ENCODE peak calls at places on chromosomes 13 and 19, in six cellular contexts. A is IMR-90, I is type B pancreatic cell, X is Right ventricle myocardium superior, Q is NCI-H1930, G is uterus. M is an unnamed sample.

GRCh38 chr13:52085416-52085815 is 43.5 kb downstream of the NEK5 start:
- DNase-seq in A (peak; percentile 86), I (no peak), X (no peak), Q (no peak), G (no peak), M (no peak)

GRCh38 chr13:97359181-97360057 is 74.5 kb upstream of the RAP2A start:
- DNase-seq in A (peak; percentile 92), I (no peak), X (no peak), Q (peak; percentile 73), G (peak; percentile 42), M (peak; percentile 71)

GRCh38 chr13:44415815-44416214 is 42.2 kb downstream of the SERP2 start:
- DNase-seq in A (no peak), I (no peak), X (no peak), Q (no peak), G (no peak), M (no peak)

GRCh38 chr19:5627395-5627904 is 4.6 kb downstream of the SAFB start:
- DNase-seq in A (peak; percentile 72), I (no peak), X (peak; percentile 75), Q (no peak), G (no peak), M (peak; percentile 88)

GRCh38 chr19:42469311-42470239 is 26.8 kb upstream of the CXCL17 start:
- DNase-seq in A (no peak), I (no peak), X (no peak), Q (no peak), G (no peak), M (no peak)

GRCh38 chr13:66216723-66217122 is 1013.4 kb downstream of the PCDH9 start:
- DNase-seq in A (no peak), I (no peak), X (no peak), Q (no peak), G (no peak), M (no peak)

GRCh38 chr19:8611890-8612806 is 1.6 kb upstream of the ADAMTS10 start:
- DNase-seq in A (peak; percentile 66), I (no peak), X (peak; percentile 84), Q (no peak), G (peak; percentile 71), M (peak; percentile 73)

GRCh38 chr13:43368003-43368402 is 344.6 kb downstream of the DNAJC15 start:
- DNase-seq in A (peak; percentile 57), I (no peak), X (no peak), Q (no peak), G (no peak), M (no peak)

GRCh38 chr19:41309225-41310030 is 544 bp upstream of the CCDC97 start:
- DNase-seq in A (no peak), I (no peak), X (no peak), Q (no peak), G (no peak), M (no peak)

GRCh38 chr19:54465367-54466109 is 2.0 kb upstream of the LENG9 start:
- DNase-seq in A (no peak), I (no peak), X (peak; percentile 59), Q (peak; percentile 71), G (no peak), M (no peak)

GRCh38 chr13:96792736-96793444 is 201.4 kb downstream of the OXGR1 start:
- DNase-seq in A (no peak), I (no peak), X (no peak), Q (no peak), G (no peak), M (no peak)

GRCh38 chr13:100301418-100301817 is 212.5 kb downstream of the PCCA start:
- DNase-seq in A (no peak), I (no peak), X (no peak), Q (peak; percentile 64), G (no peak), M (no peak)

GRCh38 chr13:35484384-35484783 is 7.9 kb upstream of the MAB21L1 start:
- DNase-seq in A (no peak), I (no peak), X (no peak), Q (no peak), G (no peak), M (no peak)

GRCh38 chr19:4187313-4188122 is 5.0 kb downstream of the ANKRD24 start:
- DNase-seq in A (no peak), I (no peak), X (no peak), Q (no peak), G (no peak), M (no peak)

GRCh38 chr19:39166571-39167391 is 30.0 kb upstream of the NCCRP1 start:
- DNase-seq in A (no peak), I (no peak), X (peak; percentile 79), Q (no peak), G (peak; percentile 58), M (peak; percentile 39)

GRCh38 chr19:35135389-35135909 is 590 bp upstream of the LGI4 start:
- DNase-seq in A (peak; percentile 55), I (peak; percentile 84), X (peak; percentile 91), Q (peak; percentile 54), G (peak; percentile 87), M (no peak)

M was measured in lower leg skin.